ENCODE peak calls at places on chromosome 16, in eight cellular contexts. M, B, L, Y, C, K, X and O are unnamed samples.

GRCh38 chr16:74726736-74727135 is 26.1 kb upstream of the MLKL start:
- DNase-seq in M (peak), B (peak), L (no peak), Y (no peak), C (no peak), K (peak), X (no peak), O (no peak)

GRCh38 chr16:47037746-47038458 is 64.4 kb upstream of the DNAJA2 start:
- DNase-seq in M (peak), B (peak), L (peak), Y (peak), C (peak), K (peak), X (peak), O (peak)

GRCh38 chr16:65600046-65600445 is 478.2 kb upstream of the CDH11 start:
- DNase-seq in M (no peak), B (no peak), L (no peak), Y (no peak), C (no peak), K (no peak), X (no peak), O (no peak)

GRCh38 chr16:80263181-80263823 is 277.5 kb upstream of the DYNLRB2 start:
- DNase-seq in M (no peak), B (no peak), L (no peak), Y (no peak), C (no peak), K (no peak), X (no peak), O (no peak)

GRCh38 chr16:49327466-49327865 is 45.8 kb upstream of the CBLN1 start:
- DNase-seq in M (no peak), B (no peak), L (no peak), Y (no peak), C (no peak), K (no peak), X (no peak), O (no peak)

GRCh38 chr16:10385725-10386516 is at the start of gene ATF7IP2:
- DNase-seq in M (peak), B (peak), L (peak), Y (peak), C (peak), K (peak), X (peak), O (peak)

GRCh38 chr16:46858151-46858550 is 26.0 kb upstream of the GPT2 start:
- DNase-seq in M (no peak), B (no peak), L (no peak), Y (no peak), C (no peak), K (no peak), X (no peak), O (no peak)

GRCh38 chr16:19001788-19002187 is 18.1 kb downstream of the TMC7 start:
- DNase-seq in M (no peak), B (peak), L (peak), Y (no peak), C (no peak), K (no peak), X (peak), O (no peak)

GRCh38 chr16:23796941-23797340 is 38.8 kb upstream of the PRKCB start:
- DNase-seq in M (no peak), B (no peak), L (no peak), Y (no peak), C (no peak), K (no peak), X (no peak), O (no peak)

GRCh38 chr16:27690604-27691003 is 140.7 kb downstream of the KATNIP start:
- DNase-seq in M (peak), B (peak), L (peak), Y (peak), C (no peak), K (peak), X (no peak), O (no peak)

GRCh38 chr16:14097182-14097951 is 26.2 kb downstream of the MRTFB start:
- DNase-seq in M (peak), B (no peak), L (no peak), Y (no peak), C (no peak), K (no peak), X (no peak), O (no peak)

GRCh38 chr16:49755291-49755611 is 100.7 kb downstream of the ZNF423 start:
- DNase-seq in M (no peak), B (peak), L (peak), Y (no peak), C (no peak), K (peak), X (peak), O (no peak)

DNA sequence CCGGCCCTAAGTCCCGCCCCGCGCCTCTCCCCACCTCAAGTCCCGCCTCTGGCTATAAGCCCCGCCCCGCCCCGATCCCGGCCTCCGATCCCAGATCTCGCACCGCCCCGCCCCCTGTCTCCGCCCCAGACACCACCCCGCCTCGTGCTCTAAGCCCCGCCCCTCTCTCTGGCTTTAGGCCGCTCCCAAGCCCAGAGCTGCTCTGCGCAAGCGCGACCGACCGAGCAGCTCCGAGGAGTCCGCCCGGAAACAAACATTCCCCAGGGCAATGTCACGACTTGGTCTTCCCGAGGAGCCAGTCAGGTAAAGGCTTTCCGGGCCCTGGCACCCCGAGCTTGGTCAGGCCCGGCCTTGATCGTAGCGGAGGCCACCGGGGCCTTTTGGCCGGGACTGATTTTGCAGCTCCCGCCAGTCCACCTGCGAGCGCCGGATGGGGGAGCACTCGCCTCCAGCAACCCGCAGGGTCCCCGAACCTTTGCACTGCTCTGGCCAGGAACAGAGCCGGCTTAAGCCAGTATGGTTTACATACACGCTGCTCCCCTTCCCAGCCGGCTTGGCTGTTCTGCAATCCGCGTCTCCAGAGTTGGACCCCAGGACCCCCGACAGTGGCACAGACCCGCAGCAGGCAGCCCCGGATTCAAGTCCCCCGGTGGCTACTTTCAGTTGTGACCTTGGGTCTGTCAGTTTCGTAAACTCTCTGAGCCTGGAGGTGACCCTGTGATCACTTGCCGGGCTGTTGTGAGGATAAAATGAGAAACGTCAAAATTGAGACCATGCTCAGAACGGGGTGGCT is at the start of gene NUDT7:
- DNase-seq in M (peak), B (peak), L (peak), Y (peak), C (peak), K (peak), X (peak), O (peak)
- TF ChIP-seq POLR2A in M (peak), B (peak), L (peak), Y (no peak), C (no peak), K (peak), X (peak), O (peak)

GRCh38 chr16:86673090-86673955 is 95.0 kb downstream of the FOXL1 start:
- DNase-seq in M (no peak), B (no peak), L (no peak), Y (peak), C (no peak), K (no peak), X (no peak), O (no peak)
- TF ChIP-seq POLR2A in M (no peak), B (no peak), L (no peak), Y (no peak), C (no peak), K (no peak), X (no peak), O (no peak)

GRCh38 chr16:30984669-30985400 is at the start of gene HSD3B7:
- DNase-seq in M (peak), B (peak), L (peak), Y (peak), C (peak), K (peak), X (peak), O (peak)
- TF ChIP-seq POLR2A in M (peak), B (no peak), L (peak), Y (no peak), C (no peak), K (peak), X (no peak), O (peak)

GRCh38 chr16:68244903-68245853 is at the start of gene PLA2G15:
- DNase-seq in M (peak), B (peak), L (peak), Y (peak), C (peak), K (peak), X (peak), O (peak)
- TF ChIP-seq POLR2A in M (peak), B (no peak), L (no peak), Y (peak), C (no peak), K (peak), X (peak), O (peak)

DNA sequence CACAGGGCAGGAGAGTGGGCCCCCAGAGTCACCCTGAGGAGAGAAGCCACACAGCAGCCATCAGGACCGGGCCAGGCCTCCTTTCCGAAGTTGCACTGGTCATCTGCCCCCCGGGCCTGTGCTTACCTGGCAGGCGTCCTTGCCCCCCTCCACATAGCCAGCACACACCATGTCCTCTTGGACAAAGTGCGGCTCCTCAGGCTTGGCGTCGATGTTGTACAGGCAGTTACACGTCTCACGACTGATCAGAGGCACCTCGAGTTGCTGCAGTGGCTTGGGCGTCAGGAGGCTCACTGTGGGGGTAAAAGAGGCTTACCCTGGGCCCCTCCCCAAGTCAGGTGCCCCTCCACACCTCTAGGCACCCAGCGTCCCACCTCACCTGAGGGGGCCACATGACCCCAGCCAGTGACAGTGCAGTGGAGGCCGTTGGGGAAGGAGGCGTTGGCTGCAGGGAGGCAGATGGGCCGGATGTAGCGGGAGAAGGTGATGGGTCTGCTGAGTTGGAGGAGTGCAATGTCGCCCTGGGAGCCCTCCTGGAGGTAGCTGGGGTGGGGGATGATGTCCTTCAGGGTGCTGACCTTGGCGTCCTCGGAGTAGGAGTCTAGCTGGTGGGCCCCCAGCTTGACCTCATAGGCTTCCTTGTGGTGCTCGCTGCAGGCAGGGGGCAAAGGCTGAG is 3.1 kb downstream of the PRSS8 start:
- DNase-seq in M (no peak), B (no peak), L (no peak), Y (no peak), C (no peak), K (no peak), X (no peak), O (no peak)
- TF ChIP-seq POLR2A in M (no peak), B (no peak), L (no peak), Y (no peak), C (no peak), K (no peak), X (no peak), O (no peak)

GRCh38 chr16:55534773-55535172 is 25.9 kb downstream of the LPCAT2 start:
- DNase-seq in M (no peak), B (no peak), L (no peak), Y (no peak), C (no peak), K (no peak), X (no peak), O (no peak)
- TF ChIP-seq POLR2A in M (no peak), B (no peak), L (no peak), Y (no peak), C (no peak), K (no peak), X (no peak), O (no peak)

GRCh38 chr16:30096105-30096861 is at the start of gene YPEL3:
- DNase-seq in M (peak), B (peak), L (peak), Y (peak), C (peak), K (peak), X (peak), O (peak)
- TF ChIP-seq POLR2A in M (peak), B (no peak), L (no peak), Y (no peak), C (peak), K (peak), X (peak), O (peak)

GRCh38 chr16:29805232-29806095 is 865 bp upstream of the MAZ start:
- DNase-seq in M (peak), B (peak), L (peak), Y (peak), C (peak), K (peak), X (peak), O (peak)

GRCh38 chr16:29807426-29808218 is 1.3 kb downstream of the MAZ start:
- DNase-seq in M (peak), B (peak), L (peak), Y (peak), C (peak), K (peak), X (peak), O (peak)

GRCh38 chr16:29806096-29806579 is at the start of gene MAZ:
- DNase-seq in M (no peak), B (no peak), L (peak), Y (no peak), C (peak), K (no peak), X (peak), O (no peak)

GRCh38 chr16:29808219-29808900 is 2.0 kb downstream of the MAZ start:
- DNase-seq in M (no peak), B (peak), L (no peak), Y (no peak), C (peak), K (no peak), X (peak), O (no peak)

DNA sequence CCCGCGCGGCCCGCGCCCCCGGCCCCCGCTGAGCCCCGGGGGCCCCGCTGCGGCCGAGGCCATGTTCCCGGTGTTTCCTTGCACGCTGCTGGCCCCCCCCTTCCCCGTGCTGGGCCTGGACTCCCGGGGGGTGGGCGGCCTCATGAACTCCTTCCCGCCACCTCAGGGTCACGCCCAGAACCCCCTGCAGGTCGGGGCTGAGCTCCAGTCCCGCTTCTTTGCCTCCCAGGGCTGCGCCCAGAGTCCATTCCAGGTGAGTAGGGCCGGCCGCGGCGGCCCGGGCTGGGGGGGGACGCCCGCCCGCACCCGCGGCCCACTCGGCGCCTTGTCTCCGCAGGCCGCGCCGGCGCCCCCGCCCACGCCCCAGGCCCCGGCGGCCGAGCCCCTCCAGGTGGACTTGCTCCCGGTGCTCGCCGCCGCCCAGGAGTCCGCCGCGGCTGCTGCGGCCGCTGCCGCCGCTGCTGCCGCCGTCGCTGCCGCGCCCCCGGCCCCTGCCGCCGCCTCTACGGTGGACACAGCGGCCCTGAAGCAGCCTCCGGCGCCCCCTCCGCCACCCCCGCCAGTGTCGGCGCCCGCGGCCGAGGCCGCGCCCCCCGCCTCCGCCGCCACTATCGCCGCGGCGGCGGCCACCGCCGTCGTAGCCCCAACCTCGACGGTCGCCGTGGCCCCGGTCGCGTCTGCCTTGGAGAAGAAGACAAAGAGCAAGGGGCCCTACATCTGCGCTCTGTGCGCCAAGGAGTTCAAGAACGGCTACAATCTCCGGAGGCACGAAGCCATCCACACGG is 504 bp downstream of the MAZ start:
- DNase-seq in M (peak), B (peak), L (no peak), Y (peak), C (peak), K (peak), X (peak), O (peak)
- TF ChIP-seq POLR2A in M (no peak), B (peak), L (no peak), Y (no peak), C (no peak), K (peak), X (no peak), O (no peak)

GRCh38 chr16:66830422-66831404 is at the start of gene NAE1:
- DNase-seq in M (peak), B (peak), L (peak), Y (peak), C (peak), K (peak), X (peak), O (peak)
- TF ChIP-seq POLR2A in M (peak), B (peak), L (peak), Y (peak), C (peak), K (peak), X (peak), O (peak)

DNA sequence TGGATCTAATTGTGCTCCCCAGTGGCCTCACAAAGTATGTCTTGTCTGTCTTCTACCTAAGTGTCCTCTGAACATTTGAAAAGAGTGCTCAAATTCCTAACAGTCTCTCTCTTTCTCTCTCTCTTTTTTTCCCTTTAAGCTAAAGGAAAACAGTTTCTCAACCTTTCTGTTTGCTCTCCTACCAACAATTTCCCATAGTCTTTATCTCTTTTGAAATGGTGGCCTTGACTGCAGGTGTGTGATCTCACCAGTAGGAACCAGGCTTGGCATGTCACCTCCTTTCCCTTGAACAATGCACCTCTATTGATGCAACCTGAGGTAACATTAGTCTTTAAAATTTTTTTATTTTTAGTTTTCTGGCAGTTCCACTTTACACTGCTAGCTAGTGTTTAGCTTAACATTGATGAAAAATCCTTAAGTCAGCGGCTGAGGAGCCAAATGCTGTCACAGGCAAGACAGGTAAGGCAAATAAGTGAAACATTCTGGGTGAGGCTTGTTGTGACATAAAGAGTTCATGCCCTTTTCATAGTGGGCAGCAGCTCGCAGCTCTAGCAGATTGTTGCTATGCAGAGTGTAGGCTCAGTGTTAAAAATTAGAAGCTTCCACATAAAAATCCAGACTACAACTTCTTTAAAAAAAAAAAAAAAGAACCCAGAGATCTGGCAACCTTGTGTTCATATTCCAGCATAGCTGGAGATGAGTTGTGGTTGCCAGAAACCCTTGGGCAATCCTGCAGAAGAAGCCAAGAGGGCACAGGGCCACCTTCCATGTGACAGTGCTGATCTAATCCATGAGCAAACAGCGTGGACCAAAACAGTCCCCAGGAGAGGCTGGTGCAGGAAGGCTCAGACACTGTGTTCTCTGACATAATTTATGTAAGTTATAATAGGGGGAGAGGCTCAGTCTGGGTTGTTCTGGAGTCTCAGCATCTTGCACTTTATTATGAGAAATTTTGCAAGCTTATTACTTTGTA is 273.6 kb downstream of the HAPSTR1 start:
- DNase-seq in M (peak), B (no peak), L (no peak), Y (peak), C (no peak), K (no peak), X (peak), O (peak)
- TF ChIP-seq POLR2A in M (no peak), B (no peak), L (no peak), Y (no peak), C (no peak), K (no peak), X (no peak), O (no peak)